ENCODE peak calls at places on chromosome 3, in ten cellular contexts. One of them, this sample, is unnamed.

GRCh38 chr3:13325892-13326443 is 94.2 kb downstream of the NUP210 start:
- DNase-seq in bronchial epithelial cell: no peak
- DNase-seq in progenitor cell of endocrine pancreas: no peak
- DNase-seq in BE2C: no peak
- DNase-seq in MM.1S: no peak
- DNase-seq in AG09319: no peak
- DNase-seq in pancreas: peak
- DNase-seq in mammary epithelial cell: no peak
- DNase-seq in breast epithelium: no peak
- DNase-seq in HFF-Myc: no peak
- DNase-seq in this sample: no peak

GRCh38 chr3:86973440-86973839 is 17.5 kb downstream of the VGLL3 start:
- DNase-seq in bronchial epithelial cell: peak
- DNase-seq in progenitor cell of endocrine pancreas: no peak
- DNase-seq in BE2C: no peak
- DNase-seq in MM.1S: no peak
- DNase-seq in AG09319: no peak
- DNase-seq in pancreas: no peak
- DNase-seq in mammary epithelial cell: peak
- DNase-seq in breast epithelium: no peak
- DNase-seq in HFF-Myc: no peak
- DNase-seq in this sample: no peak

GRCh38 chr3:156010829-156011228 is 109.5 kb upstream of the KCNAB1 start:
- DNase-seq in bronchial epithelial cell: peak
- DNase-seq in progenitor cell of endocrine pancreas: no peak
- DNase-seq in BE2C: peak
- DNase-seq in MM.1S: peak
- DNase-seq in AG09319: no peak
- DNase-seq in pancreas: no peak
- DNase-seq in mammary epithelial cell: no peak
- DNase-seq in breast epithelium: no peak
- DNase-seq in HFF-Myc: no peak
- DNase-seq in this sample: no peak

GRCh38 chr3:101150504-101150903 is 157.3 kb upstream of the ABI3BP start:
- DNase-seq in bronchial epithelial cell: no peak
- DNase-seq in progenitor cell of endocrine pancreas: no peak
- DNase-seq in BE2C: no peak
- DNase-seq in MM.1S: no peak
- DNase-seq in AG09319: no peak
- DNase-seq in pancreas: no peak
- DNase-seq in mammary epithelial cell: no peak
- DNase-seq in breast epithelium: no peak
- DNase-seq in HFF-Myc: no peak
- DNase-seq in this sample: no peak

GRCh38 chr3:40290396-40290795 is 19.1 kb upstream of the EIF1B start:
- DNase-seq in bronchial epithelial cell: no peak
- DNase-seq in progenitor cell of endocrine pancreas: no peak
- DNase-seq in BE2C: no peak
- DNase-seq in MM.1S: no peak
- DNase-seq in AG09319: no peak
- DNase-seq in pancreas: no peak
- DNase-seq in mammary epithelial cell: no peak
- DNase-seq in breast epithelium: no peak
- DNase-seq in HFF-Myc: no peak
- DNase-seq in this sample: peak

GRCh38 chr3:186823391-186823790 is 17.1 kb upstream of the RFC4 start:
- DNase-seq in bronchial epithelial cell: no peak
- DNase-seq in progenitor cell of endocrine pancreas: no peak
- DNase-seq in BE2C: no peak
- DNase-seq in MM.1S: no peak
- DNase-seq in AG09319: no peak
- DNase-seq in pancreas: no peak
- DNase-seq in mammary epithelial cell: no peak
- DNase-seq in breast epithelium: no peak
- DNase-seq in HFF-Myc: no peak
- DNase-seq in this sample: no peak

GRCh38 chr3:128267541-128267940 is 114.3 kb downstream of the EEFSEC start:
- DNase-seq in bronchial epithelial cell: no peak
- DNase-seq in progenitor cell of endocrine pancreas: no peak
- DNase-seq in BE2C: no peak
- DNase-seq in MM.1S: no peak
- DNase-seq in AG09319: no peak
- DNase-seq in pancreas: no peak
- DNase-seq in mammary epithelial cell: no peak
- DNase-seq in breast epithelium: no peak
- DNase-seq in HFF-Myc: no peak
- DNase-seq in this sample: no peak

GRCh38 chr3:48507256-48508061 is 3.5 kb upstream of the SHISA5 start:
- DNase-seq in bronchial epithelial cell: peak
- DNase-seq in progenitor cell of endocrine pancreas: peak
- DNase-seq in BE2C: peak
- DNase-seq in MM.1S: peak
- DNase-seq in AG09319: no peak
- DNase-seq in pancreas: peak
- DNase-seq in mammary epithelial cell: peak
- DNase-seq in breast epithelium: peak
- DNase-seq in HFF-Myc: peak
- DNase-seq in this sample: peak

GRCh38 chr3:132284756-132285619 is 32.2 kb upstream of the ACP3 start:
- DNase-seq in bronchial epithelial cell: no peak
- DNase-seq in progenitor cell of endocrine pancreas: peak
- DNase-seq in BE2C: peak
- DNase-seq in MM.1S: no peak
- DNase-seq in AG09319: no peak
- DNase-seq in pancreas: peak
- DNase-seq in mammary epithelial cell: no peak
- DNase-seq in breast epithelium: no peak
- DNase-seq in HFF-Myc: no peak
- DNase-seq in this sample: peak

GRCh38 chr3:66747688-66748087 is 246.9 kb upstream of the LRIG1 start:
- DNase-seq in bronchial epithelial cell: no peak
- DNase-seq in progenitor cell of endocrine pancreas: no peak
- DNase-seq in BE2C: no peak
- DNase-seq in MM.1S: no peak
- DNase-seq in AG09319: no peak
- DNase-seq in pancreas: no peak
- DNase-seq in mammary epithelial cell: no peak
- DNase-seq in breast epithelium: no peak
- DNase-seq in HFF-Myc: peak
- DNase-seq in this sample: no peak

GRCh38 chr3:193483988-193484539 is 70.6 kb downstream of the ATP13A4 start:
- DNase-seq in bronchial epithelial cell: no peak
- DNase-seq in progenitor cell of endocrine pancreas: no peak
- DNase-seq in BE2C: no peak
- DNase-seq in MM.1S: no peak
- DNase-seq in AG09319: no peak
- DNase-seq in pancreas: no peak
- DNase-seq in mammary epithelial cell: no peak
- DNase-seq in breast epithelium: no peak
- DNase-seq in HFF-Myc: no peak
- DNase-seq in this sample: no peak

GRCh38 chr3:124699686-124700396 is 30.4 kb upstream of the UMPS start:
- DNase-seq in bronchial epithelial cell: no peak
- DNase-seq in progenitor cell of endocrine pancreas: no peak
- DNase-seq in BE2C: peak
- DNase-seq in MM.1S: no peak
- DNase-seq in AG09319: no peak
- DNase-seq in pancreas: peak
- DNase-seq in mammary epithelial cell: no peak
- DNase-seq in breast epithelium: no peak
- DNase-seq in HFF-Myc: no peak
- DNase-seq in this sample: no peak

GRCh38 chr3:97857401-97857800 is 35.6 kb downstream of the CRYBG3 start:
- DNase-seq in bronchial epithelial cell: no peak
- DNase-seq in progenitor cell of endocrine pancreas: no peak
- DNase-seq in BE2C: no peak
- DNase-seq in MM.1S: no peak
- DNase-seq in AG09319: no peak
- DNase-seq in pancreas: no peak
- DNase-seq in mammary epithelial cell: no peak
- DNase-seq in breast epithelium: no peak
- DNase-seq in HFF-Myc: no peak
- DNase-seq in this sample: no peak

GRCh38 chr3:190288836-190289235 is 33.4 kb downstream of the CLDN1 start:
- DNase-seq in bronchial epithelial cell: peak
- DNase-seq in progenitor cell of endocrine pancreas: no peak
- DNase-seq in BE2C: no peak
- DNase-seq in MM.1S: no peak
- DNase-seq in AG09319: no peak
- DNase-seq in pancreas: no peak
- DNase-seq in mammary epithelial cell: peak
- DNase-seq in breast epithelium: no peak
- DNase-seq in HFF-Myc: no peak
- DNase-seq in this sample: no peak

GRCh38 chr3:94221829-94222228 is 159.0 kb downstream of the NSUN3 start:
- DNase-seq in bronchial epithelial cell: no peak
- DNase-seq in progenitor cell of endocrine pancreas: no peak
- DNase-seq in BE2C: no peak
- DNase-seq in MM.1S: no peak
- DNase-seq in AG09319: no peak
- DNase-seq in pancreas: no peak
- DNase-seq in mammary epithelial cell: no peak
- DNase-seq in breast epithelium: no peak
- DNase-seq in HFF-Myc: no peak
- DNase-seq in this sample: no peak

GRCh38 chr3:51637941-51638471 is 33.0 kb upstream of the TEX264 start:
- DNase-seq in bronchial epithelial cell: peak
- DNase-seq in progenitor cell of endocrine pancreas: no peak
- DNase-seq in BE2C: peak
- DNase-seq in MM.1S: peak
- DNase-seq in AG09319: peak
- DNase-seq in pancreas: no peak
- DNase-seq in mammary epithelial cell: peak
- DNase-seq in breast epithelium: no peak
- DNase-seq in HFF-Myc: peak
- DNase-seq in this sample: peak

GRCh38 chr3:29144807-29145206 is 136.1 kb upstream of the RBMS3 start:
- DNase-seq in bronchial epithelial cell: peak
- DNase-seq in progenitor cell of endocrine pancreas: no peak
- DNase-seq in BE2C: peak
- DNase-seq in MM.1S: no peak
- DNase-seq in AG09319: no peak
- DNase-seq in pancreas: no peak
- DNase-seq in mammary epithelial cell: no peak
- DNase-seq in breast epithelium: no peak
- DNase-seq in HFF-Myc: peak
- DNase-seq in this sample: no peak
- TF ChIP-seq CTCF in bronchial epithelial cell: no peak
- TF ChIP-seq CTCF in progenitor cell of endocrine pancreas: no peak
- TF ChIP-seq CTCF in BE2C: peak
- TF ChIP-seq CTCF in MM.1S: no peak
- TF ChIP-seq CTCF in AG09319: peak
- TF ChIP-seq CTCF in pancreas: no peak
- TF ChIP-seq CTCF in mammary epithelial cell: peak
- TF ChIP-seq CTCF in breast epithelium: no peak
- TF ChIP-seq CTCF in HFF-Myc: peak
- TF ChIP-seq CTCF in this sample: peak

GRCh38 chr3:170553788-170554620 is 31.9 kb downstream of the SLC7A14 start:
- DNase-seq in bronchial epithelial cell: no peak
- DNase-seq in progenitor cell of endocrine pancreas: no peak
- DNase-seq in BE2C: peak
- DNase-seq in MM.1S: no peak
- DNase-seq in AG09319: no peak
- DNase-seq in pancreas: no peak
- DNase-seq in mammary epithelial cell: no peak
- DNase-seq in breast epithelium: no peak
- DNase-seq in HFF-Myc: no peak
- DNase-seq in this sample: no peak
- TF ChIP-seq CTCF in bronchial epithelial cell: no peak
- TF ChIP-seq CTCF in progenitor cell of endocrine pancreas: no peak
- TF ChIP-seq CTCF in BE2C: peak
- TF ChIP-seq CTCF in MM.1S: no peak
- TF ChIP-seq CTCF in AG09319: no peak
- TF ChIP-seq CTCF in pancreas: no peak
- TF ChIP-seq CTCF in mammary epithelial cell: no peak
- TF ChIP-seq CTCF in breast epithelium: no peak
- TF ChIP-seq CTCF in HFF-Myc: no peak
- TF ChIP-seq CTCF in this sample: no peak

GRCh38 chr3:5136619-5137429 is 14.7 kb downstream of the ARL8B start:
- DNase-seq in bronchial epithelial cell: peak
- DNase-seq in progenitor cell of endocrine pancreas: no peak
- DNase-seq in BE2C: no peak
- DNase-seq in MM.1S: peak
- DNase-seq in AG09319: no peak
- DNase-seq in pancreas: no peak
- DNase-seq in mammary epithelial cell: peak
- DNase-seq in breast epithelium: no peak
- DNase-seq in HFF-Myc: no peak
- DNase-seq in this sample: no peak
- TF ChIP-seq CTCF in bronchial epithelial cell: peak
- TF ChIP-seq CTCF in progenitor cell of endocrine pancreas: peak
- TF ChIP-seq CTCF in BE2C: peak
- TF ChIP-seq CTCF in MM.1S: peak
- TF ChIP-seq CTCF in AG09319: peak
- TF ChIP-seq CTCF in pancreas: peak
- TF ChIP-seq CTCF in mammary epithelial cell: peak
- TF ChIP-seq CTCF in breast epithelium: no peak
- TF ChIP-seq CTCF in HFF-Myc: peak
- TF ChIP-seq CTCF in this sample: no peak

GRCh38 chr3:189049458-189050231 is 122.1 kb upstream of the TPRG1 start:
- DNase-seq in bronchial epithelial cell: no peak
- DNase-seq in progenitor cell of endocrine pancreas: no peak
- DNase-seq in BE2C: no peak
- DNase-seq in MM.1S: peak
- DNase-seq in AG09319: no peak
- DNase-seq in pancreas: no peak
- DNase-seq in mammary epithelial cell: no peak
- DNase-seq in breast epithelium: no peak
- DNase-seq in HFF-Myc: no peak
- DNase-seq in this sample: no peak
- TF ChIP-seq CTCF in bronchial epithelial cell: peak
- TF ChIP-seq CTCF in progenitor cell of endocrine pancreas: no peak
- TF ChIP-seq CTCF in BE2C: no peak
- TF ChIP-seq CTCF in MM.1S: peak
- TF ChIP-seq CTCF in AG09319: no peak
- TF ChIP-seq CTCF in pancreas: no peak
- TF ChIP-seq CTCF in mammary epithelial cell: no peak
- TF ChIP-seq CTCF in breast epithelium: no peak
- TF ChIP-seq CTCF in HFF-Myc: peak
- TF ChIP-seq CTCF in this sample: no peak

GRCh38 chr3:118108769-118109168 is 925.9 kb downstream of the IGSF11 start:
- DNase-seq in bronchial epithelial cell: peak
- DNase-seq in progenitor cell of endocrine pancreas: no peak
- DNase-seq in BE2C: no peak
- DNase-seq in MM.1S: no peak
- DNase-seq in AG09319: no peak
- DNase-seq in pancreas: no peak
- DNase-seq in mammary epithelial cell: peak
- DNase-seq in breast epithelium: no peak
- DNase-seq in HFF-Myc: no peak
- DNase-seq in this sample: no peak
- TF ChIP-seq CTCF in bronchial epithelial cell: no peak
- TF ChIP-seq CTCF in progenitor cell of endocrine pancreas: no peak
- TF ChIP-seq CTCF in BE2C: no peak
- TF ChIP-seq CTCF in MM.1S: no peak
- TF ChIP-seq CTCF in AG09319: no peak
- TF ChIP-seq CTCF in pancreas: no peak
- TF ChIP-seq CTCF in mammary epithelial cell: peak
- TF ChIP-seq CTCF in breast epithelium: no peak
- TF ChIP-seq CTCF in HFF-Myc: no peak
- TF ChIP-seq CTCF in this sample: no peak

This sample was measured in upper lobe of left lung.